ENCODE peak calls at places on chromosomes 11 and 22, in four cellular contexts. W is left lung, S is A673, T is IMR-90. U is an unnamed sample.

GRCh38 chr11:64459016-64459415 is 100.1 kb downstream of the RPS6KA4 start:
- DNase-seq in T (peak), S (peak), W (no peak), U (no peak)

GRCh38 chr22:24416095-24416494 is 11.3 kb upstream of the ADORA2A start:
- DNase-seq in T (no peak), W (no peak), S (no peak), U (no peak)

GRCh38 chr11:120756931-120757330 is 245.4 kb downstream of the GRIK4 start:
- DNase-seq in W (no peak), S (no peak), T (no peak), U (no peak)

GRCh38 chr11:83241291-83241946 is 44.7 kb downstream of the CCDC90B start:
- DNase-seq in T (peak), S (peak), W (no peak), U (peak)

GRCh38 chr22:44475706-44476105 is 22.3 kb downstream of the RTL6 start:
- DNase-seq in S (no peak), W (no peak), T (no peak), U (no peak)

GRCh38 chr22:41636467-41636866 is 15.4 kb downstream of the XRCC6 start:
- DNase-seq in W (no peak), S (peak), T (peak), U (no peak)

GRCh38 chr22:28072066-28072465 is 153.0 kb upstream of the PITPNB start:
- DNase-seq in T (peak), S (no peak), W (no peak), U (no peak)

GRCh38 chr11:30545507-30545906 is 40.6 kb downstream of the MPPED2 start:
- DNase-seq in S (no peak), T (no peak), W (no peak), U (no peak)

GRCh38 chr22:31343235-31344191 is 2.6 kb downstream of the PATZ1 start:
- DNase-seq in S (peak), T (peak), W (peak), U (peak)

GRCh38 chr22:28670153-28670552 is 9.5 kb downstream of the TTC28 start:
- DNase-seq in S (peak), W (no peak), T (no peak), U (peak)

GRCh38 chr11:109597336-109597735 is 175.3 kb downstream of the C11orf87 start:
- DNase-seq in W (no peak), S (no peak), T (no peak), U (no peak)

GRCh38 chr11:79973701-79974626 is 533.1 kb upstream of the TENM4 start:
- DNase-seq in W (no peak), S (peak), T (peak), U (no peak)

GRCh38 chr22:43241138-43241597 is 54.2 kb upstream of the TTLL12 start:
- DNase-seq in W (no peak), S (no peak), T (no peak), U (no peak)

GRCh38 chr22:23850136-23850611 is 7.5 kb upstream of the SLC2A11 start:
- DNase-seq in T (no peak), S (no peak), W (peak), U (no peak)

GRCh38 chr11:7462706-7463105 is 22.6 kb upstream of the OLFML1 start:
- DNase-seq in S (peak), T (no peak), W (no peak), U (no peak)

GRCh38 chr11:79514269-79514668 is 73.4 kb upstream of the TENM4 start:
- DNase-seq in T (no peak), W (no peak), S (no peak), U (no peak)

GRCh38 chr11:32426192-32426591 is 9.1 kb downstream of the WT1 start:
- DNase-seq in S (no peak), T (no peak), W (no peak), U (no peak)

GRCh38 chr11:67353317-67354313 is at the start of gene POLD4:
- DNase-seq in T (peak), S (peak), W (peak), U (peak)

GRCh38 chr11:88414981-88415391 is 77.5 kb upstream of the CTSC start:
- DNase-seq in W (no peak), T (peak), S (no peak), U (peak)

GRCh38 chr11:36077368-36077767 is 133.5 kb downstream of the LDLRAD3 start:
- DNase-seq in T (no peak), S (no peak), W (peak), U (no peak)

GRCh38 chr22:50303848-50304527 is 3.5 kb downstream of the PLXNB2 start:
- DNase-seq in W (no peak), T (no peak), S (peak), U (peak)

GRCh38 chr11:61955416-61956135 is 5.4 kb downstream of the BEST1 start:
- DNase-seq in T (no peak), W (peak), S (no peak), U (no peak)

GRCh38 chr11:45664376-45665205 is 831 bp downstream of the CHST1 start:
- DNase-seq in W (peak), S (peak), T (no peak), U (no peak)

GRCh38 chr11:45663486-45664375 is 1.7 kb downstream of the CHST1 start:
- DNase-seq in T (peak), S (no peak), W (no peak), U (no peak)

GRCh38 chr11:45662096-45662664 is 3.2 kb downstream of the CHST1 start:
- DNase-seq in S (peak), W (no peak), T (no peak), U (no peak)

GRCh38 chr11:45661417-45662055 is 3.9 kb downstream of the CHST1 start:
- DNase-seq in T (no peak), S (no peak), W (no peak), U (no peak)

DNA sequence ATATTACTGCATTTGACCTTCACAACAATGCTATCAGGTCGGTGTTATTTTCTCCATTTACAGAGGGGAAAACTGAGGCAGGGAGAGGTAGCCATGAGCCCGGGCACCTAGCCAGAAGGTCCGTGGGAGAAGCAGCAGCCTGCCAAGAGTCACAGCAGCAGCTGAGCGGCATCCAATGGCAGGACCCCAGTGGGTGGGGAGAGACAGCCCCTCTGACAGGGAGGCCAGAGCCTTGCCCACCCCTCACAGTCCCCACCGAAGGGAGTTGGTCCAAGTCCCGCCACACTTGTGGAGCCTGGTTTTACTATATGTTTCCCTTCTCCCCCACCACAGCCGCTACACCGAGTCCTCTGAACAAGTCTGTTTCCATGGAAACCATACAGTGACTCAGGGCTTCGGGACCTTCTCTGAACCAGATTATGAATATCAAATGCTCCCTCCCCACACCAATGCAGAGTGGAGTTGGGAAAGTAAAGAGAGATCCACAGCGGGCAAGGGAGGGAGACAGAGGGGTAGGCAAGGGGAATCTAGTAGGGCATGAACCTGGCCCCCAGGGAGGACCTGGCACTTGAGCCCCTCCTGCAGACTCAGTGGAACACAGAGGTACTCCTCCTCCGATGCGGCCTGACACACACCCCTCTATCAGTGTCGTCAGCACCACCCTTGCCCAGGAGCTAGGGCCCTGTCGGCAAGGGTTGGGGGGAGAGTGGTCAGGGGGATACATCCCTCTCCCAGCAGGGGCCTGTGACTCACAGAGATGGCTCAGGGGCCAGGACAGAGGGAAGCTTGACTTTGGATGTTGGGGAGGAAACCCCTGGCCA is 2.5 kb downstream of the CHST1 start:
- DNase-seq in T (peak), S (peak), W (no peak), U (peak)
- H3K4me3 ChIP-seq in T (no peak), S (peak), W (no peak), U (no peak)

GRCh38 chr11:19327280-19327679 is 86.5 kb upstream of the E2F8 start:
- DNase-seq in W (no peak), T (no peak), S (no peak), U (no peak)

GRCh38 chr11:19328586-19329311 is 88.0 kb upstream of the E2F8 start:
- DNase-seq in T (no peak), S (no peak), W (no peak), U (peak)

GRCh38 chr11:19323502-19323901 is 82.8 kb upstream of the E2F8 start:
- DNase-seq in T (no peak), W (no peak), S (no peak), U (no peak)

GRCh38 chr11:19329910-19330309 is 89.2 kb upstream of the E2F8 start:
- DNase-seq in W (no peak), T (no peak), S (no peak), U (no peak)

DNA sequence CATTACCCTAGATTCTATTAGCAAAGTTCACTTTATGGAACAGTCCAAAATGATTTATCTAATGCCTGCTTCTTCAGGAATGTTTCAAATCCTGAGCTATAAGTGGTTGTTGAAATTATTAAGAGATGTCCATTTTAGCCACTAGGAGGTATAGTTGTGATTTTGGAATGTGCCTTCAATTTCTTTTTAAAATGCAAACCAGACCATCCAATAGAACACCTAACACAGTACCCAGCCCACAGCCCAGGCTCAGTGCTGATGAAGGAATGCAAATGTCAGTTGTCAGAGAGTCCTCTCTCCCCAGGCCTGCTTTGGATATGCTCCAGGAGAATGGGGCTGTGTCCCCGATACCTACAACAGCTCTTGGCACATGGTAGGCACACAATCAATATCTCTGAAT is 85.8 kb upstream of the E2F8 start:
- DNase-seq in S (no peak), T (peak), W (no peak), U (no peak)
- TF ChIP-seq CTCF in S (no peak), T (peak), W (no peak), U (no peak)

GRCh38 chr22:46798041-46798365 is 35.6 kb downstream of the TBC1D22A start:
- DNase-seq in T (no peak), S (no peak), W (no peak), U (no peak)
- H3K4me3 ChIP-seq in T (no peak), S (no peak), W (no peak), U (no peak)

GRCh38 chr22:37492428-37493344 is 6.5 kb upstream of the MFNG start:
- DNase-seq in T (peak), S (peak), W (no peak), U (peak)
- TF ChIP-seq CTCF in T (peak), S (peak), W (peak), U (peak)